ENCODE peak calls at places on chromosomes 2 and 18, in nine cellular contexts. Q is lung, G is choroid plexus epithelial cell, H is NCI-H82, F is NCI-H1105, E is pons, K is GM12865, O is smooth muscle cell of the brain vasculature, P is Ammon's horn. N is an unnamed sample.

GRCh38 chr2:43105586-43106562 is 120.5 kb downstream of the ZFP36L2 start:
- DNase-seq in Q (peak; percentile 75), G (peak; percentile 63), H (no peak), F (no peak), E (peak; percentile 78), K (peak; percentile 61), O (no peak), P (peak; percentile 74), N (peak; percentile 63)

GRCh38 chr2:5915926-5916325 is 223.7 kb downstream of the SOX11 start:
- DNase-seq in Q (peak; percentile 41), G (peak; percentile 32), H (peak; percentile 80), F (peak; percentile 3), E (no peak), K (peak; percentile 11), O (peak; percentile 12), P (no peak), N (no peak)

GRCh38 chr2:172200495-172201085 is 97.9 kb upstream of the DLX2 start:
- DNase-seq in Q (no peak), G (peak; percentile 80), H (peak; percentile 58), F (no peak), E (no peak), K (peak; percentile 35), O (peak; percentile 10), P (no peak), N (no peak)

GRCh38 chr18:50277935-50278334 is 3.4 kb downstream of the MBD1 start:
- DNase-seq in Q (no peak), G (peak; percentile 85), H (no peak), F (no peak), E (no peak), K (no peak), O (no peak), P (no peak), N (no peak)

GRCh38 chr2:64941751-64942150 is 47.4 kb upstream of the SLC1A4 start:
- DNase-seq in Q (no peak), G (no peak), H (no peak), F (no peak), E (no peak), K (peak; percentile 45), O (no peak), P (no peak), N (no peak)

GRCh38 chr2:232562515-232563151 is 12.1 kb downstream of the EIF4E2 start:
- DNase-seq in Q (no peak), G (no peak), H (no peak), F (no peak), E (no peak), K (no peak), O (no peak), P (no peak), N (no peak)

GRCh38 chr18:31206787-31207381 is 44.2 kb upstream of the DSC1 start:
- DNase-seq in Q (peak; percentile 78), G (peak; percentile 4), H (peak; percentile 5), F (no peak), E (no peak), K (peak; percentile 90), O (no peak), P (no peak), N (no peak)

GRCh38 chr2:46369783-46370182 is 72.6 kb downstream of the EPAS1 start:
- DNase-seq in Q (no peak), G (no peak), H (no peak), F (no peak), E (no peak), K (no peak), O (no peak), P (no peak), N (no peak)

GRCh38 chr2:96509114-96509846 is 4.1 kb upstream of the NEURL3 start:
- DNase-seq in Q (peak; percentile 90), G (peak; percentile 91), H (peak; percentile 90), F (peak; percentile 78), E (peak; percentile 78), K (peak; percentile 88), O (peak; percentile 62), P (peak; percentile 92), N (peak; percentile 88)

GRCh38 chr18:22914633-22915032 is 18.5 kb upstream of the RBBP8 start:
- DNase-seq in Q (no peak), G (no peak), H (no peak), F (no peak), E (no peak), K (no peak), O (no peak), P (no peak), N (no peak)

GRCh38 chr18:2536063-2536462 is 35.2 kb downstream of the METTL4 start:
- DNase-seq in Q (no peak), G (peak; percentile 42), H (no peak), F (no peak), E (no peak), K (no peak), O (no peak), P (no peak), N (no peak)

GRCh38 chr18:48472610-48473009 is 63.4 kb upstream of the ZBTB7C start:
- DNase-seq in Q (no peak), G (peak; percentile 59), H (no peak), F (no peak), E (no peak), K (no peak), O (no peak), P (no peak), N (no peak)

GRCh38 chr2:23199115-23199918 is 185.7 kb upstream of the KLHL29 start:
- DNase-seq in Q (no peak), G (peak; percentile 25), H (peak; percentile 74), F (no peak), E (no peak), K (peak; percentile 42), O (no peak), P (no peak), N (no peak)

GRCh38 chr2:127061377-127062273 is 45.3 kb downstream of the BIN1 start:
- DNase-seq in Q (no peak), G (peak; percentile 56), H (no peak), F (no peak), E (no peak), K (no peak), O (no peak), P (no peak), N (no peak)

GRCh38 chr2:26691881-26692813 is at the start of gene KCNK3:
- DNase-seq in Q (peak; percentile 38), G (peak; percentile 17), H (peak; percentile 90), F (peak; percentile 65), E (no peak), K (peak; percentile 9), O (no peak), P (peak; percentile 25), N (no peak)

GRCh38 chr2:55399815-55400214 is 19.8 kb downstream of the CCDC88A start:
- DNase-seq in Q (no peak), G (no peak), H (no peak), F (no peak), E (no peak), K (no peak), O (no peak), P (no peak), N (no peak)

GRCh38 chr18:74714796-74715195 is 117.1 kb downstream of the ZNF407 start:
- DNase-seq in Q (no peak), G (no peak), H (no peak), F (no peak), E (no peak), K (no peak), O (no peak), P (no peak), N (no peak)

GRCh38 chr2:211387734-211388133 is 831.3 kb downstream of the CPS1 start:
- DNase-seq in Q (no peak), G (no peak), H (no peak), F (no peak), E (no peak), K (no peak), O (no peak), P (no peak), N (no peak)

GRCh38 chr2:132703396-132703795 is 33.4 kb upstream of the LYPD1 start:
- DNase-seq in Q (no peak), G (peak; percentile 8), H (no peak), F (no peak), E (no peak), K (no peak), O (no peak), P (no peak), N (no peak)

GRCh38 chr2:207896525-207897295 is 127.0 kb upstream of the FZD5 start:
- DNase-seq in Q (no peak), G (peak; percentile 18), H (peak; percentile 69), F (no peak), E (no peak), K (no peak), O (no peak), P (no peak), N (no peak)

GRCh38 chr2:145043399-145043834 is 523.5 kb upstream of the ZEB2 start:
- DNase-seq in Q (no peak), G (no peak), H (no peak), F (no peak), E (peak; percentile 96), K (no peak), O (no peak), P (peak; percentile 83), N (peak; percentile 87)

GRCh38 chr2:81894451-81894990 is 1590.0 kb upstream of the LRRTM1 start:
- DNase-seq in Q (no peak), G (peak; percentile 7), H (peak; percentile 40), F (no peak), E (peak; percentile 13), K (no peak), O (no peak), P (no peak), N (no peak)

GRCh38 chr2:63827749-63828148 is 13.9 kb upstream of the UGP2 start:
- DNase-seq in Q (no peak), G (peak; percentile 92), H (no peak), F (no peak), E (no peak), K (peak; percentile 15), O (no peak), P (no peak), N (no peak)

GRCh38 chr2:8169443-8169842 is 512.4 kb upstream of the ID2 start:
- DNase-seq in Q (no peak), G (peak; percentile 89), H (no peak), F (no peak), E (no peak), K (no peak), O (peak; percentile 64), P (no peak), N (no peak)

GRCh38 chr18:3498705-3499451 is 48.9 kb downstream of the TGIF1 start:
- DNase-seq in Q (no peak), G (peak; percentile 44), H (no peak), F (peak; percentile 50), E (no peak), K (no peak), O (no peak), P (peak; percentile 25), N (peak; percentile 39)

GRCh38 chr2:64905338-64906024 is 83.7 kb upstream of the SLC1A4 start:
- DNase-seq in Q (no peak), G (no peak), H (no peak), F (no peak), E (no peak), K (peak; percentile 37), O (no peak), P (no peak), N (no peak)

GRCh38 chr18:22108674-22109073 is 60.7 kb upstream of the GATA6 start:
- DNase-seq in Q (no peak), G (peak; percentile 39), H (peak; percentile 67), F (no peak), E (no peak), K (no peak), O (no peak), P (no peak), N (no peak)

N was measured in midbrain.